ENCODE peak calls at places on chromosomes 12 and 14, in ten cellular contexts. M, Z, U, Y, I, S, P, A, C and E are unnamed samples.

GRCh38 chr14:92362781-92363235 is 39.8 kb downstream of the SLC24A4 start:
- DNase-seq in M (peak; percentile 66), Z (no peak), U (peak; percentile 52), Y (no peak), I (no peak), S (no peak), P (no peak), A (no peak), C (no peak), E (no peak)

GRCh38 chr12:5442251-5443006 is 10.5 kb downstream of the NTF3 start:
- DNase-seq in M (peak; percentile 47), Z (peak; percentile 37), U (peak; percentile 23), Y (no peak), I (no peak), S (peak; percentile 27), P (peak; percentile 12), A (no peak), C (peak; percentile 41), E (peak; percentile 67)

GRCh38 chr12:8692573-8692972 is 5.2 kb upstream of the RIMKLB start:
- DNase-seq in M (peak; percentile 64), Z (no peak), U (no peak), Y (no peak), I (no peak), S (peak; percentile 50), P (no peak), A (no peak), C (no peak), E (peak; percentile 88)

GRCh38 chr12:93377252-93377542 is 528 bp upstream of the NUDT4 start:
- DNase-seq in M (no peak), Z (no peak), U (no peak), Y (no peak), I (no peak), S (no peak), P (no peak), A (no peak), C (no peak), E (no peak)

GRCh38 chr12:49331360-49332222 is 5.4 kb downstream of the C1QL4 start:
- DNase-seq in M (peak; percentile 62), Z (peak; percentile 63), U (peak; percentile 22), Y (no peak), I (peak; percentile 16), S (peak; percentile 59), P (peak; percentile 64), A (peak; percentile 16), C (peak; percentile 50), E (no peak)

GRCh38 chr12:47095446-47096236 is 15.9 kb upstream of the AMIGO2 start:
- DNase-seq in M (no peak), Z (no peak), U (no peak), Y (no peak), I (no peak), S (no peak), P (no peak), A (no peak), C (no peak), E (no peak)

GRCh38 chr12:57280234-57281062 is 29.5 kb upstream of the STAC3 start:
- DNase-seq in M (no peak), Z (no peak), U (no peak), Y (peak; percentile 75), I (peak; percentile 85), S (peak; percentile 77), P (peak; percentile 70), A (peak; percentile 66), C (peak; percentile 7), E (no peak)

GRCh38 chr12:68638721-68639395 is 28.2 kb downstream of the RAP1B start:
- DNase-seq in M (no peak), Z (no peak), U (no peak), Y (no peak), I (no peak), S (no peak), P (no peak), A (no peak), C (no peak), E (no peak)

GRCh38 chr14:30990766-30991165 is 34.7 kb upstream of the AP4S1 start:
- DNase-seq in M (no peak), Z (no peak), U (no peak), Y (no peak), I (no peak), S (no peak), P (no peak), A (no peak), C (no peak), E (no peak)

GRCh38 chr12:11718768-11719253 is 69.3 kb downstream of the ETV6 start:
- DNase-seq in M (no peak), Z (no peak), U (no peak), Y (no peak), I (no peak), S (no peak), P (no peak), A (no peak), C (no peak), E (no peak)

GRCh38 chr12:12807970-12808702 is 5.0 kb upstream of the DDX47 start:
- DNase-seq in M (no peak), Z (peak; percentile 43), U (no peak), Y (no peak), I (peak; percentile 50), S (no peak), P (no peak), A (peak; percentile 19), C (no peak), E (no peak)

GRCh38 chr12:53093777-53094393 is 3.6 kb upstream of the IGFBP6 start:
- DNase-seq in M (no peak), Z (no peak), U (no peak), Y (no peak), I (no peak), S (no peak), P (no peak), A (no peak), C (no peak), E (no peak)

GRCh38 chr14:20356422-20356821 is 13.0 kb downstream of the PARP2 start:
- DNase-seq in M (no peak), Z (no peak), U (no peak), Y (no peak), I (no peak), S (no peak), P (no peak), A (no peak), C (no peak), E (no peak)

GRCh38 chr14:100813291-100813690 is 12.6 kb upstream of the MEG3 start:
- DNase-seq in M (no peak), Z (no peak), U (no peak), Y (no peak), I (no peak), S (no peak), P (no peak), A (no peak), C (no peak), E (no peak)

GRCh38 chr12:109299849-109300248 is 9.2 kb downstream of the FOXN4 start:
- DNase-seq in M (no peak), Z (no peak), U (no peak), Y (no peak), I (no peak), S (no peak), P (no peak), A (no peak), C (no peak), E (no peak)

GRCh38 chr12:31245822-31246469 is 80.0 kb downstream of the SINHCAF start:
- DNase-seq in M (no peak), Z (no peak), U (peak; percentile 27), Y (no peak), I (no peak), S (no peak), P (no peak), A (no peak), C (peak; percentile 15), E (no peak)

GRCh38 chr14:23492618-23493272 is 23.2 kb downstream of the NGDN start:
- DNase-seq in M (no peak), Z (no peak), U (no peak), Y (no peak), I (no peak), S (no peak), P (no peak), A (no peak), C (no peak), E (no peak)

GRCh38 chr12:112961074-112961473 is 17.2 kb upstream of the OAS2 start:
- DNase-seq in M (no peak), Z (no peak), U (no peak), Y (no peak), I (no peak), S (peak; percentile 37), P (no peak), A (no peak), C (no peak), E (no peak)